ENCODE peak calls at places on chromosomes 4 and X, in six cellular contexts. T, Y, Z, U, I and X are unnamed samples.

GRCh38 chrX:11137543-11138139 is 26.5 kb downstream of the HCCS start:
- DNase-seq in T (no peak), Y (peak; percentile 64), Z (no peak), U (peak; percentile 20), I (peak; percentile 13), X (no peak)

GRCh38 chr4:113921089-113921842 is 58.2 kb downstream of the ARSJ start:
- DNase-seq in T (no peak), Y (peak; percentile 45), Z (no peak), U (peak; percentile 34), I (no peak), X (no peak)

GRCh38 chrX:69055193-69055592 is 110.1 kb downstream of the PJA1 start:
- DNase-seq in T (no peak), Y (no peak), Z (no peak), U (no peak), I (no peak), X (no peak)

GRCh38 chr4:82833696-82834313 is 35.2 kb upstream of the SCD5 start:
- DNase-seq in T (no peak), Y (peak; percentile 86), Z (no peak), U (peak; percentile 84), I (no peak), X (no peak)

GRCh38 chr4:73777612-73778011 is 37.2 kb downstream of the CXCL8 start:
- DNase-seq in T (no peak), Y (peak; percentile 81), Z (no peak), U (no peak), I (no peak), X (no peak)

GRCh38 chr4:128521634-128522253 is 234.1 kb upstream of the PGRMC2 start:
- DNase-seq in T (no peak), Y (peak; percentile 47), Z (no peak), U (peak; percentile 34), I (no peak), X (no peak)

GRCh38 chr4:128162434-128162833 is 101.3 kb downstream of the LARP1B start:
- DNase-seq in T (no peak), Y (peak; percentile 3), Z (no peak), U (peak; percentile 38), I (no peak), X (no peak)

GRCh38 chrX:93673869-93674271 is at the start of gene FAM133A:
- DNase-seq in T (no peak), Y (peak; percentile 61), Z (no peak), U (peak; percentile 22), I (no peak), X (no peak)

GRCh38 chr4:15077969-15078368 is 75.7 kb downstream of the CPEB2 start:
- DNase-seq in T (no peak), Y (peak; percentile 93), Z (no peak), U (peak; percentile 85), I (no peak), X (no peak)

GRCh38 chr4:163161536-163162205 is 5.0 kb downstream of the NAF1 start:
- DNase-seq in T (no peak), Y (peak; percentile 91), Z (no peak), U (peak; percentile 70), I (no peak), X (no peak)

GRCh38 chrX:69195197-69195596 is 29.9 kb upstream of the PJA1 start:
- DNase-seq in T (no peak), Y (no peak), Z (no peak), U (no peak), I (no peak), X (no peak)

GRCh38 chr4:115126487-115126886 is 13.1 kb upstream of the NDST4 start:
- DNase-seq in T (no peak), Y (no peak), Z (no peak), U (no peak), I (no peak), X (no peak)

GRCh38 chr4:142708231-142708630 is 137.9 kb downstream of the INPP4B start:
- DNase-seq in T (no peak), Y (no peak), Z (no peak), U (no peak), I (no peak), X (no peak)

GRCh38 chr4:168995537-168996295 is 14.3 kb downstream of the CBR4 start:
- DNase-seq in T (no peak), Y (peak; percentile 38), Z (no peak), U (peak; percentile 29), I (no peak), X (no peak)

GRCh38 chr4:112636688-112637551 is at the start of the genes LARP7 and ZGRF1:
- DNase-seq in T (peak; percentile 97), Y (peak; percentile 99), Z (peak; percentile 91), U (peak; percentile 95), I (peak; percentile 99), X (peak; percentile 98)

GRCh38 chr4:1237981-1238675 is 10.8 kb downstream of the CTBP1 start:
- DNase-seq in T (no peak), Y (no peak), Z (no peak), U (no peak), I (no peak), X (no peak)

GRCh38 chrX:136867518-136867917 is 13.0 kb downstream of the RBMX start:
- DNase-seq in T (no peak), Y (peak; percentile 52), Z (no peak), U (no peak), I (no peak), X (no peak)

GRCh38 chrX:100745806-100746537 is 14.1 kb upstream of the SYTL4 start:
- DNase-seq in T (no peak), Y (peak; percentile 6), Z (no peak), U (no peak), I (no peak), X (no peak)

GRCh38 chrX:40266490-40267333 is 169.0 kb upstream of the BCOR start:
- DNase-seq in T (peak; percentile 81), Y (peak; percentile 51), Z (peak; percentile 12), U (peak; percentile 12), I (peak; percentile 29), X (peak; percentile 36)

GRCh38 chr4:39020130-39020529 is 12.1 kb downstream of the TMEM156 start:
- DNase-seq in T (no peak), Y (no peak), Z (no peak), U (no peak), I (no peak), X (no peak)

GRCh38 chrX:40471965-40472648 is 108.7 kb upstream of the ATP6AP2 start:
- DNase-seq in T (no peak), Y (peak; percentile 24), Z (peak; percentile 16), U (peak; percentile 62), I (no peak), X (peak; percentile 40)

GRCh38 chrX:39645059-39645895 is 452.5 kb downstream of the BCOR start:
- DNase-seq in T (no peak), Y (peak; percentile 88), Z (no peak), U (no peak), I (no peak), X (peak; percentile 48)

GRCh38 chr4:23276076-23276475 is 583.3 kb downstream of the GBA3 start:
- DNase-seq in T (no peak), Y (no peak), Z (no peak), U (no peak), I (no peak), X (no peak)

GRCh38 chrX:1172496-1172895 is 40.0 kb downstream of the CRLF2 start:
- DNase-seq in T (peak; percentile 10), Y (no peak), Z (no peak), U (no peak), I (no peak), X (no peak)

GRCh38 chr4:12036450-12036849 is 607.8 kb upstream of the HS3ST1 start:
- DNase-seq in T (no peak), Y (no peak), Z (no peak), U (no peak), I (no peak), X (no peak)

DNA sequence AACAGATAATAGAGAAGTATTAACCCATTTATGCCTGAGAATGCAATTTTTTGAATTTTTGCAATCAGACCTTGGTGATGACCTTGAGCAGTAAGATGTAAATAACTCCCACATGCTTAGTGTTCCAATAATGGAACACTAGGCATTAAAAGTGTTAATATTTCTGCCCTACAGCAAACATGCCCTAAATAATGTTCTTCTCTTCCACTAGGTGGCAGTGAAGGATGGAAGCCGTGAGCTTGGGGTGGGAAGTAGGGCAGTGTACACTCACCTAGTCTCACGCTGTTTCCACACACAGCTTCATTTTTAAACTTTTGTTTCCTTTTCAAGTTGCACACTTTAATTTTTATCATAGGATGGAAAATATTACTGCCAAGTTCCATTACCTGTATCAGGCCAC is 613.1 kb upstream of the HS3ST1 start:
- DNase-seq in T (no peak), Y (no peak), Z (no peak), U (no peak), I (no peak), X (no peak)
- TF ChIP-seq CTCF in T (peak; percentile 59), Y (peak; percentile 13), Z (no peak), U (no peak), I (peak; percentile 63), X (peak; percentile 31)

DNA sequence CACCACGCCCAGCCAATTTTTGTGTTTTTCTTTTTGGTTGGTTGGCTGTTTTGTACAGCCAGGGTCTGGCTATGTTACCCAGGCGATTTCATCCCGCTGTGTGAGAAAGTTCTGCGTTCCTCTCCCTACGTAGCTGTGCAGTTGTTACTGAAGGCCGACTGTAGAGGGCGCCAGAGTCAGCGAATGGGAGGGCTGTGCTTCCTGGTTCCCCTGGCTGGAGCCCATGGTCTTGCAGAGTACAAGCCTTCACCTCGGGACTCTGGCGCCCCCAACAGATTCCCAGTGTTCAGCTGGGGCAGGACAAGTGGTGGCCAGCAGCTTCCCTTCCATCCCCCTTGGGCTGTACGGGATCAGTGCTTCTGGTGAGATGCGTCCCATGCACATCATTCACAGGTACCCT is 5.6 kb upstream of the CT45A1 start:
- DNase-seq in T (no peak), Y (peak; percentile 1), Z (no peak), U (no peak), I (peak; percentile 16), X (no peak)
- TF ChIP-seq CTCF in T (peak; percentile 52), Y (no peak), Z (no peak), U (peak; percentile 13), I (peak; percentile 54), X (no peak)

DNA sequence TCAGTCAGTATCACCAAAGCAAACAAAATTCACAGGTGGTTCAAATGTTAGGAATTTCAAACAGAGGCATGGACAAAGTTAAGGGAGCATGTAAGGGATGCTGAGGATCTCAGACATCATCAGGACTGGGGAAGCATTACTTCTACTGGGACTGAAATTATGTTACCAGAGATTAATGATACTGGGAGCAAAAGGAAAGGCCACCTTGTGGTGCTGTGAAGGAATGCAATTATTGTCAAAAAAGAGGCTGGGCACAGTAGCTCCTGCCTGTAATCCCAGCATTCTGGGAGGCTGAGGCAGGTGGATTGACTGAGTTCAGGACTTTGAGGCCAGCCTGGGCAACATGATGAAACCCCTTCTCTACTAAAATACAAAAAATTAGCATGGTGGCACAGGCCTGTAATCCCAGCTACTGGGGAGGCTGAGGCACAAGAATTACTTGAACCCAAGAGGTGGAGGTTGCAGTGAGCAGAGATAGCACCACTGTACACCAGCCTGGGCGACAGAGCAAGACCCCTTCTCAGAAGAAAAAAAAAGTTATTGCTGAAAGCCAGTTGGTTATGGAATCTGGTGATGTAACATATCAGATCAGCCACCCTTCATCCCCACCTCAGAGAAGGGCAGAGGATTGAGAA is 954.3 kb downstream of the PCDH7 start:
- DNase-seq in T (no peak), Y (peak; percentile 22), Z (no peak), U (peak; percentile 43), I (peak; percentile 23), X (no peak)
- TF ChIP-seq CTCF in T (peak; percentile 69), Y (peak; percentile 52), Z (no peak), U (peak; percentile 64), I (peak; percentile 64), X (peak; percentile 55)

DNA sequence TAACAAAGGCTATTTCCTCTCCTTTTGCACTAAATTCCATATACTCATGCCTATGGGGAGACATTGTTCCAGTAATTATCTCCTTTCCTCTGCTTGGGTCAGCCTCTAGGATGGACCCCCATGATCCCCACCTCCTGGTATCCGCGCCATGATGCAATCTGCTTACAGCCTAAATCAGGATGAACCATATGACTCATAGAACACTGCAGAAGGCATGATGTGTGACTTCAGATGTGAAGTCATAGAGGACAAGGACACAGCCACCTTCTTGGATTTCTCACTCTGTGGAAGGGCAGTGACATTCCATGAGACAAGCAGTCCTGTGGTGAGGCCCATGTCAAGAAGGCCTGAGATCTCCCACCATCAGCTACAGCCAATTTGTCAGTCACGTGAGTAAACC is 9.0 kb upstream of the TMEM144 start:
- DNase-seq in T (no peak), Y (peak; percentile 19), Z (no peak), U (no peak), I (no peak), X (no peak)
- TF ChIP-seq CTCF in T (no peak), Y (no peak), Z (no peak), U (no peak), I (no peak), X (no peak)